ENCODE peak calls at places on chromosomes 4 and X, in nine cellular contexts. L, N, W, S, I, E, K, B and V are unnamed samples.

GRCh38 chrX:40877869-40878268 is 142.5 kb upstream of the MED14 start:
- DNase-seq in B (no peak), L (peak; percentile 36), W (no peak), I (peak; percentile 21), K (no peak), N (no peak), E (no peak), S (no peak), V (peak; percentile 38)

GRCh38 chrX:70549429-70549828 is 104.8 kb downstream of the DLG3 start:
- DNase-seq in I (no peak), N (no peak), B (no peak), E (no peak), K (no peak), W (no peak), L (no peak), S (no peak), V (no peak)

GRCh38 chr4:73341454-73341853 is 62.6 kb upstream of the ALB start:
- DNase-seq in K (peak; percentile 22), W (no peak), L (peak; percentile 73), B (no peak), N (no peak), I (peak; percentile 58), E (no peak), S (peak; percentile 47), V (peak; percentile 65)

GRCh38 chr4:88276952-88277710 is 7.2 kb downstream of the PPM1K start:
- DNase-seq in N (no peak), S (no peak), E (no peak), I (peak; percentile 19), W (no peak), K (no peak), L (no peak), B (no peak), V (no peak)

GRCh38 chrX:54427837-54428424 is 12.3 kb upstream of the TSR2 start:
- DNase-seq in L (no peak), W (no peak), B (no peak), N (no peak), E (no peak), S (peak; percentile 29), K (no peak), I (no peak), V (no peak)

GRCh38 chrX:118353081-118353850 is 7.4 kb downstream of the WDR44 start:
- DNase-seq in N (no peak), K (no peak), I (no peak), B (no peak), S (no peak), W (no peak), L (no peak), E (no peak), V (peak; percentile 31)

GRCh38 chr4:118738999-118739690 is 54.0 kb downstream of the METTL14 start:
- DNase-seq in N (no peak), W (no peak), I (no peak), E (no peak), L (peak; percentile 8), S (no peak), K (no peak), B (no peak), V (no peak)

GRCh38 chr4:20662851-20663250 is 37.4 kb upstream of the PACRGL start:
- DNase-seq in K (no peak), E (no peak), N (no peak), S (no peak), B (no peak), L (no peak), I (peak; percentile 12), W (no peak), V (peak; percentile 47)

GRCh38 chrX:12159799-12160198 is 21.5 kb downstream of the FRMPD4 start:
- DNase-seq in S (no peak), E (no peak), K (no peak), W (no peak), L (no peak), I (no peak), N (no peak), B (no peak), V (no peak)

GRCh38 chr4:174405923-174406322 is 116.4 kb downstream of the HPGD start:
- DNase-seq in I (no peak), S (no peak), W (no peak), B (no peak), N (no peak), E (no peak), K (no peak), L (no peak), V (no peak)

GRCh38 chrX:71615954-71616353 is 2.4 kb downstream of the CXCR3 start:
- DNase-seq in L (no peak), K (no peak), W (no peak), I (no peak), N (no peak), E (no peak), S (no peak), B (no peak), V (no peak)

GRCh38 chr4:175443547-175443946 is 368.5 kb downstream of the GPM6A start:
- DNase-seq in W (no peak), N (no peak), L (peak; percentile 18), B (no peak), I (no peak), S (no peak), E (no peak), K (no peak), V (peak; percentile 8)

GRCh38 chrX:10722804-10723364 is 102.5 kb upstream of the MID1 start:
- DNase-seq in N (peak; percentile 79), I (peak; percentile 50), K (peak; percentile 4), E (no peak), B (peak; percentile 18), W (no peak), S (no peak), L (peak; percentile 57), V (peak; percentile 54)

GRCh38 chr4:6297266-6297815 is 27.7 kb downstream of the WFS1 start:
- DNase-seq in L (no peak), I (no peak), K (no peak), N (no peak), S (no peak), B (no peak), E (no peak), W (no peak), V (no peak)

GRCh38 chr4:6142511-6142910 is 57.8 kb downstream of the JAKMIP1 start:
- DNase-seq in B (no peak), K (no peak), N (no peak), S (no peak), E (no peak), I (no peak), W (no peak), L (no peak), V (no peak)

GRCh38 chr4:121554377-121554776 is 142.4 kb downstream of the ANXA5 start:
- DNase-seq in L (no peak), E (no peak), N (no peak), I (no peak), B (no peak), W (no peak), S (no peak), K (no peak), V (no peak)

GRCh38 chrX:88604433-88605221 is 142.4 kb upstream of the CPXCR1 start:
- DNase-seq in E (no peak), I (no peak), B (no peak), L (no peak), W (no peak), N (no peak), K (no peak), S (no peak), V (no peak)

GRCh38 chr4:77579406-77580076 is 26.1 kb upstream of the CXCL13 start:
- DNase-seq in W (no peak), K (no peak), B (no peak), S (no peak), I (peak; percentile 86), L (peak; percentile 3), E (no peak), N (no peak), V (peak; percentile 85)